ENCODE peak calls at places on chromosome 13, in five cellular contexts. J is PC-9, X is cardiac fibroblast, N is esophagus squamous epithelium, M is retinal pigment epithelial cell. R is an unnamed sample.

GRCh38 chr13:35140831-35141230 is 198.8 kb downstream of the NBEA start:
- DNase-seq in J (no peak), X (no peak), N (no peak), M (no peak), R (no peak)

GRCh38 chr13:49454388-49455015 is 10.4 kb downstream of the SETDB2 start:
- DNase-seq in J (no peak), X (peak), N (no peak), M (no peak), R (no peak)

GRCh38 chr13:35711909-35712308 is 235.4 kb upstream of the MAB21L1 start:
- DNase-seq in J (no peak), X (no peak), N (no peak), M (no peak), R (no peak)

GRCh38 chr13:113982296-113982661 is 8.4 kb upstream of the C13orf46 start:
- DNase-seq in J (no peak), X (no peak), N (no peak), M (no peak), R (peak)

GRCh38 chr13:50509771-50510441 is 333.6 kb downstream of the DLEU7 start:
- DNase-seq in J (no peak), X (peak), N (no peak), M (no peak), R (no peak)

GRCh38 chr13:100269837-100270236 is 180.9 kb downstream of the PCCA start:
- DNase-seq in J (no peak), X (peak), N (no peak), M (peak), R (peak)

GRCh38 chr13:40480915-40481525 is 185.4 kb downstream of the FOXO1 start:
- DNase-seq in J (no peak), X (no peak), N (no peak), M (no peak), R (no peak)

GRCh38 chr13:49670828-49671227 is 20.5 kb downstream of the EBPL start:
- DNase-seq in J (no peak), X (no peak), N (no peak), M (no peak), R (no peak)

GRCh38 chr13:97322740-97323342 is 100.7 kb downstream of the MBNL2 start:
- DNase-seq in J (no peak), X (peak), N (no peak), M (no peak), R (no peak)

GRCh38 chr13:43129021-43129420 is 105.6 kb downstream of the DNAJC15 start:
- DNase-seq in J (no peak), X (no peak), N (no peak), M (no peak), R (no peak)

GRCh38 chr13:76709851-76710250 is 176.4 kb downstream of the KCTD12 start:
- DNase-seq in J (no peak), X (no peak), N (no peak), M (no peak), R (no peak)

GRCh38 chr13:33694546-33694945 is 123.4 kb upstream of the RFC3 start:
- DNase-seq in J (no peak), X (no peak), N (no peak), M (no peak), R (no peak)

GRCh38 chr13:25196971-25197370 is 24.9 kb upstream of the AMER2 start:
- DNase-seq in J (no peak), X (no peak), N (no peak), M (no peak), R (no peak)

GRCh38 chr13:40452741-40453665 is 213.4 kb downstream of the FOXO1 start:
- DNase-seq in J (peak), X (peak), N (no peak), M (no peak), R (no peak)

GRCh38 chr13:101258071-101258470 is 158.2 kb downstream of the NALCN start:
- DNase-seq in J (peak), X (peak), N (no peak), M (peak), R (no peak)

GRCh38 chr13:113742000-113742441 is 17.0 kb upstream of the TMEM255B start:
- DNase-seq in J (peak), X (peak), N (no peak), M (peak), R (peak)

GRCh38 chr13:74174810-74175209 is 40.6 kb upstream of the KLF12 start:
- DNase-seq in J (peak), X (no peak), N (no peak), M (no peak), R (no peak)

GRCh38 chr13:94305934-94306333 is 173.5 kb downstream of the DCT start:
- DNase-seq in J (no peak), X (peak), N (no peak), M (no peak), R (no peak)

GRCh38 chr13:77893066-77893465 is 25.6 kb downstream of the EDNRB start:
- DNase-seq in J (no peak), X (no peak), N (no peak), M (no peak), R (no peak)

GRCh38 chr13:45623516-45624090 is 8.1 kb upstream of the ERICH6B start:
- DNase-seq in J (no peak), X (peak), N (no peak), M (no peak), R (no peak)

GRCh38 chr13:33194820-33195692 is 90.5 kb downstream of the STARD13 start:
- DNase-seq in J (no peak), X (peak), N (no peak), M (no peak), R (no peak)

GRCh38 chr13:102484329-102484728 is 82.5 kb upstream of the FGF14 start:
- DNase-seq in J (no peak), X (peak), N (no peak), M (peak), R (no peak)

GRCh38 chr13:30132623-30133553 is 174.5 kb downstream of the KATNAL1 start:
- DNase-seq in J (peak), X (peak), N (peak), M (peak), R (peak)
- TF ChIP-seq CTCF in J (peak), X (peak), N (peak), M (peak), R (peak)

GRCh38 chr13:47111499-47111898 is 214.6 kb upstream of the HTR2A start:
- DNase-seq in J (no peak), X (no peak), N (no peak), M (no peak), R (no peak)
- TF ChIP-seq CTCF in J (no peak), X (no peak), N (no peak), M (no peak), R (no peak)

GRCh38 chr13:75579529-75579928 is 29.9 kb downstream of the UCHL3 start:
- DNase-seq in J (no peak), X (no peak), N (no peak), M (no peak), R (no peak)
- TF ChIP-seq CTCF in J (no peak), X (no peak), N (no peak), M (no peak), R (no peak)

GRCh38 chr13:28505543-28506135 is 10.7 kb upstream of the FLT1 start:
- DNase-seq in J (no peak), X (no peak), N (no peak), M (no peak), R (no peak)
- TF ChIP-seq CTCF in J (no peak), X (no peak), N (no peak), M (no peak), R (no peak)

GRCh38 chr13:106514928-106515634 is 20.4 kb downstream of the EFNB2 start:
- DNase-seq in J (no peak), X (no peak), N (no peak), M (no peak), R (no peak)
- TF ChIP-seq CTCF in J (no peak), X (no peak), N (no peak), M (no peak), R (no peak)

GRCh38 chr13:112692586-112692985 is 2.7 kb downstream of the ATP11A start:
- DNase-seq in J (no peak), X (no peak), N (no peak), M (no peak), R (no peak)

GRCh38 chr13:112692104-112692503 is 2.3 kb downstream of the ATP11A start:
- DNase-seq in J (no peak), X (no peak), N (no peak), M (no peak), R (no peak)

GRCh38 chr13:112688560-112689497 is 1.0 kb upstream of the ATP11A start:
- DNase-seq in J (no peak), X (peak), N (no peak), M (no peak), R (peak)

GRCh38 chr13:112689498-112690241 is at the start of gene ATP11A:
- DNase-seq in J (peak), X (peak), N (peak), M (peak), R (peak)

GRCh38 chr13:112690242-112690943 is 555 bp downstream of the ATP11A start:
- DNase-seq in J (peak), X (peak), N (no peak), M (no peak), R (no peak)
- TF ChIP-seq CTCF in J (no peak), X (no peak), N (no peak), M (no peak), R (no peak)

DNA sequence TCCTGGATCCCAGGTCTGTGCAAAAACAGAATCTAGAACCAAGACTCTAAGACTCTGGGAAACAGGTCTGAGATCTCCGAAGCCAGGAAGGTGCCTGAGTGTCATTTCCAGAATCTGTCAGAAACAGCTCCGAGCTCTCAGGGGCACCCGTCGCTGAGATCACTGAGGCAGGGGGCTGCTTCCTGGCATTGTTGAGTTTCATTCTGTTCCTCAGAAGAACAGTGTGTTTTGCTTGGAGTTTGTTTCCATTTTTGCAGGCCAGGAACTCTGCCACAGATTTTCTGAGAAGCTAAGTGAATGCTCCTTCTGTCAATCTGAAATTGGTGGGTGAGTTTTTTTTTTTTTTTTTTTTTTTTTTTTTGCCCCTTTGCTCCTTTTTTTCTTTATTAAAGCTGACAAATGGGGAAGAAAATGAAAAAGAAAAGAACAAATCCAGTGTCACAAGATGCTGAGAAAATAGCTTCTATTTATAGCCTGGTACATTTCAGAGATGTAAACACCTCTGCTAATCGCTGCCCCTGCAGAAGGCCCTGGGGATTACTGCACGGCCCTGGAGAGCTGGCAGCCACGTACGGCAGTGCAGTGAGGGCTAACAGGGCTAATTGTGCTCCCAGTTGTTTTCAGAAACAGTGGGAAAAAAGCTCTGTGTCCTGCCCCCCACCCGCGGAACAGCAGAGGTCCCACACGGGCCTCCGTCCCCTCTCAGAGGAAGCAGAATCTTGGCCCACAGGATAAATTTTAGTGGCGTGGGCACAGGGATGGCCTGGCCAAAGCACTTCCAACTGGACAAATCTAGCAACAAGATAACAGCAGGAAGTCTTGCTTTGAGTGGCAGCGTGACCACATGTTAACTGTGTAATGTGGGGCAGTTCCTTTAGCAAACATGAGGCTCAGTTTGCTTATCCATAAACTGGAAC is 237.6 kb upstream of the IRS2 start:
- DNase-seq in J (no peak), X (peak), N (no peak), M (peak), R (peak)
- TF ChIP-seq CTCF in J (no peak), X (no peak), N (no peak), M (no peak), R (no peak)

GRCh38 chr13:66951426-66951825 is 278.7 kb downstream of the PCDH9 start:
- DNase-seq in J (no peak), X (no peak), N (no peak), M (no peak), R (no peak)

GRCh38 chr13:66950666-66951065 is 279.5 kb downstream of the PCDH9 start:
- DNase-seq in J (no peak), X (no peak), N (no peak), M (no peak), R (no peak)

GRCh38 chr13:66948910-66949309 is 281.2 kb downstream of the PCDH9 start:
- DNase-seq in J (no peak), X (no peak), N (no peak), M (no peak), R (no peak)

GRCh38 chr13:66952507-66952906 is 277.6 kb downstream of the PCDH9 start:
- DNase-seq in J (no peak), X (no peak), N (no peak), M (no peak), R (no peak)
- TF ChIP-seq CTCF in J (no peak), X (no peak), N (no peak), M (no peak), R (no peak)